ENCODE peak calls at places on chromosomes 2 and 18, in seven cellular contexts. A, B, O, D, V, W and Q are unnamed samples.

GRCh38 chr18:50878345-50879301 is at the start of gene ME2:
- DNase-seq in V (peak; percentile 89), A (peak; percentile 91), O (peak; percentile 96), D (peak; percentile 96), W (peak; percentile 91), B (peak; percentile 94), Q (peak; percentile 92)

GRCh38 chr2:71226391-71226964 is 425 bp downstream of the PAIP2B start:
- DNase-seq in W (no peak), O (peak; percentile 55), V (no peak), B (peak; percentile 71), D (peak; percentile 24), A (no peak), Q (peak; percentile 40)

GRCh38 chr2:161046876-161047275 is 113.4 kb upstream of the TANK start:
- DNase-seq in A (no peak), V (peak; percentile 46), W (no peak), D (no peak), B (no peak), O (no peak), Q (no peak)

GRCh38 chr2:119760237-119760807 is 600 bp downstream of the PTPN4 start:
- DNase-seq in B (no peak), D (no peak), W (no peak), A (no peak), V (no peak), O (no peak), Q (no peak)

GRCh38 chr2:62740221-62740620 is 34.7 kb downstream of the EHBP1 start:
- DNase-seq in A (no peak), V (peak; percentile 48), D (no peak), O (no peak), W (no peak), B (no peak), Q (no peak)

GRCh38 chr18:49846263-49846662 is 32.9 kb upstream of the ACAA2 start:
- DNase-seq in V (peak; percentile 85), O (peak; percentile 47), D (no peak), B (no peak), A (peak; percentile 49), W (no peak), Q (no peak)

GRCh38 chr2:222835142-222835822 is 25.6 kb upstream of the ACSL3 start:
- DNase-seq in A (no peak), V (no peak), D (no peak), W (no peak), B (no peak), O (peak; percentile 60), Q (no peak)

GRCh38 chr18:51622676-51623075 is 425.2 kb upstream of the MEX3C start:
- DNase-seq in D (no peak), W (no peak), B (peak; percentile 14), A (no peak), V (no peak), O (no peak), Q (no peak)

GRCh38 chr2:794554-795244 is 117.5 kb upstream of the TMEM18 start:
- DNase-seq in O (no peak), A (no peak), W (no peak), V (no peak), B (no peak), D (no peak), Q (no peak)

GRCh38 chr2:65504814-65505697 is 72.7 kb upstream of the SPRED2 start:
- DNase-seq in O (no peak), B (no peak), W (no peak), D (no peak), V (no peak), A (no peak), Q (no peak)

GRCh38 chr18:22170421-22171262 is 1.3 kb downstream of the GATA6 start:
- DNase-seq in D (peak; percentile 16), V (peak; percentile 58), W (no peak), B (peak; percentile 48), O (peak; percentile 63), A (peak; percentile 77), Q (peak; percentile 28)

GRCh38 chr2:16621348-16621747 is 44.3 kb downstream of the CYRIA start:
- DNase-seq in A (peak; percentile 62), W (no peak), V (peak; percentile 54), O (no peak), B (no peak), D (no peak), Q (no peak)

GRCh38 chr2:151786077-151786476 is 42.1 kb downstream of the ARL5A start:
- DNase-seq in A (no peak), D (no peak), W (no peak), V (no peak), B (no peak), O (no peak), Q (no peak)

GRCh38 chr2:84781942-84782716 is 98.8 kb downstream of the TRABD2A start:
- DNase-seq in B (no peak), W (no peak), O (peak; percentile 42), D (no peak), V (no peak), A (no peak), Q (no peak)

GRCh38 chr18:21281611-21282010 is 39.6 kb downstream of the GREB1L start:
- DNase-seq in A (no peak), W (no peak), O (no peak), V (no peak), B (no peak), D (no peak), Q (no peak)

GRCh38 chr2:148132400-148132799 is 111.5 kb downstream of the MBD5 start:
- DNase-seq in V (peak; percentile 69), O (no peak), B (no peak), W (no peak), D (no peak), A (peak; percentile 71), Q (no peak)

GRCh38 chr2:152387046-152387445 is 52.1 kb downstream of the FMNL2 start:
- DNase-seq in A (peak; percentile 29), D (no peak), V (no peak), O (no peak), W (no peak), B (no peak), Q (no peak)

GRCh38 chr2:204665244-204665643 is 120.0 kb downstream of the PARD3B start:
- DNase-seq in V (peak; percentile 30), O (no peak), B (no peak), D (no peak), W (no peak), A (peak; percentile 74), Q (no peak)

GRCh38 chr2:13682878-13683277 is 949.6 kb upstream of the LRATD1 start:
- DNase-seq in D (no peak), V (peak; percentile 85), B (no peak), W (no peak), O (no peak), A (peak; percentile 45), Q (no peak)

GRCh38 chr2:84879595-84880394 is 1.1 kb downstream of the TRABD2A start:
- DNase-seq in B (peak; percentile 36), O (peak; percentile 19), A (no peak), D (peak; percentile 45), W (no peak), V (no peak), Q (no peak)

GRCh38 chr2:50975546-50975945 is 56.4 kb downstream of the NRXN1 start:
- DNase-seq in O (no peak), D (no peak), A (no peak), W (no peak), V (no peak), B (no peak), Q (no peak)

GRCh38 chr2:238528953-238529781 is 102.4 kb downstream of the ASB1 start:
- DNase-seq in O (peak; percentile 76), D (no peak), A (peak; percentile 14), V (peak; percentile 54), W (no peak), B (no peak), Q (no peak)

DNA sequence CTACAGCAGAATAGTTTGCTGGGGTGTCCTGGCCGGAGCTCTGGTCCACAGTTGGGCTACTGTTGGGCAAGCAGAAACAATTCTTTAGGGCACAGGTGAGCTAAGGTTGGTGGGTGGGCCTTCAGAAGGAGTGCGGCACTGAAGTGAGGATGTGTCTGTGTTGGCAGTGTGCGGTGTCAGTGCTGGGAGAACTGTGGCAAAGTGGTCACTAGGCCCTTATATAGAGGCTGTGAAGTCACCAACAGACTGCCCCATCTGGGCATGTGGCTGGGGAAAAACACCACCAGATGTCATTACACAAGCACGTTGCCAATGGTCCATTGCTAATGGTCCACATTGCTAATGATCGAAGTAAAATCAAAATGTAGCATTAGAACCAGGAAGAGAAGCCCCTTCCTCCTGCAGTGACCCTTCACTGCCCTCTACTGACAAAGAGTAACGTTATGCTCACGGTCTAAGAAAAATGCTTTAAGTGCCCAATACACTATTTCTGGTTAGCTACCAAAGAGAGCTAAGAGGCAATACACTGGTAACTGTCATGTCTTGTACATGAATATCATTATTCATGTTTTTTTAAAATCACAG is 21.3 kb downstream of the SCN1A start:
- DNase-seq in A (peak; percentile 73), D (no peak), B (peak; percentile 12), V (peak; percentile 55), O (peak; percentile 13), W (no peak), Q (no peak)
- TF ChIP-seq CTCF in A (peak; percentile 79), D (peak; percentile 33), B (peak; percentile 65), V (peak; percentile 72), O (peak; percentile 41), W (peak; percentile 73), Q (peak; percentile 57)

GRCh38 chr18:55479656-55480420 is 108.2 kb downstream of the TCF4 start:
- DNase-seq in O (no peak), W (no peak), A (no peak), D (no peak), V (no peak), B (no peak), Q (no peak)

GRCh38 chr18:55478301-55478660 is 109.7 kb downstream of the TCF4 start:
- DNase-seq in V (no peak), D (no peak), O (no peak), W (no peak), A (no peak), B (no peak), Q (no peak)

GRCh38 chr18:55475467-55475866 is 112.5 kb downstream of the TCF4 start:
- DNase-seq in A (no peak), W (no peak), O (no peak), V (no peak), B (no peak), D (no peak), Q (no peak)

GRCh38 chr18:55475916-55476315 is 112.1 kb downstream of the TCF4 start:
- DNase-seq in O (no peak), B (no peak), D (no peak), W (no peak), A (no peak), V (no peak), Q (no peak)

GRCh38 chr18:55477537-55478300 is 110.3 kb downstream of the TCF4 start:
- DNase-seq in W (no peak), O (peak; percentile 22), D (no peak), B (no peak), A (peak; percentile 69), V (peak; percentile 72), Q (no peak)
- TF ChIP-seq CTCF in W (peak; percentile 19), O (no peak), D (no peak), B (no peak), A (peak; percentile 33), V (peak; percentile 39), Q (no peak)

DNA sequence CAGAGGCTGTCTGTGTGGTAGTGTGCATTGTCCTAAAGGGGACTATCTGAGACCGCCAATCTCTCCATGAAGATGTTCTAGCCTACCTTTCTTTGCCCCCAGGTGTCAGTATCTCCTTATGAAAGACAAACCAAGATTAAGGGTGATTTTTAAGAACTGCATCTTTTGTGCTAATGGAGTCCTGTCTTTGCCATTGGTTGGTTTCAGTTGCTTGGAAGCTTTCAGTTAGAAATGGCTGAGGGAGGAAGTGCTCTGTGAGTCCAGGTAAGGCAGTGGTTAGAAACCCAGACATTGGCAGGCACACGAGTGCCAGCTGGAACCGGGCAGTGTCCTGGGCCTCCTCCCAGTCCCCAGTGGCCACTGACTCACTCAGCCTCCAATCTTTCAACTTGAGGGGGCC is 111.3 kb downstream of the DOCK10 start:
- DNase-seq in W (no peak), V (no peak), O (no peak), B (no peak), A (no peak), D (no peak), Q (no peak)
- TF ChIP-seq CTCF in W (no peak), V (peak; percentile 4), O (no peak), B (no peak), A (no peak), D (peak; percentile 19), Q (no peak)

GRCh38 chr18:48607049-48607984 is 68.5 kb downstream of the CTIF start:
- DNase-seq in A (peak; percentile 88), V (peak; percentile 81), O (peak; percentile 46), W (no peak), D (no peak), B (no peak), Q (no peak)
- TF ChIP-seq CTCF in A (no peak), V (no peak), O (no peak), W (no peak), D (no peak), B (no peak), Q (no peak)